ENCODE peak calls at places on chromosomes 7 and 10, in ten cellular contexts. W is neural progenitor cell; H is AG04450; P is upper lobe of right lung; J is neuronal stem cell; F is HepG2; N is CD4-positive, alpha-beta memory T cell; G is Karpas-422; E is fibroblast of lung; A is H9. I is an unnamed sample. For H3K9me3, the result is how much of the 10 kb centered on the place peaks cover.

GRCh38 chr10:31768467-31768866 is 160.2 kb downstream of the ARHGAP12 start:
- DNase-seq in W (no peak), H (no peak), P (no peak), J (no peak), F (no peak), N (no peak), G (no peak), E (peak), A (no peak), I (no peak)

GRCh38 chr7:57205000-57205399 is 72.8 kb upstream of the ZNF479 start:
- DNase-seq in W (no peak), H (no peak), P (peak), J (no peak), F (no peak), N (no peak), G (no peak), E (no peak), A (no peak), I (no peak)

GRCh38 chr7:115477193-115477651 is 553.3 kb downstream of the TFEC start:
- DNase-seq in W (peak), H (peak), P (no peak), J (peak), F (no peak), N (no peak), G (no peak), E (peak), A (peak), I (no peak)

GRCh38 chr7:44189993-44190872 is 994 bp upstream of the GCK start:
- DNase-seq in W (no peak), H (no peak), P (peak), J (no peak), F (no peak), N (no peak), G (no peak), E (no peak), A (no peak), I (no peak)

GRCh38 chr10:66786705-66787104 is 139.1 kb upstream of the LRRTM3 start:
- DNase-seq in W (no peak), H (no peak), P (no peak), J (no peak), F (no peak), N (no peak), G (no peak), E (no peak), A (no peak), I (no peak)

GRCh38 chr7:36430881-36431280 is 41.2 kb downstream of the ANLN start:
- DNase-seq in W (no peak), H (no peak), P (no peak), J (no peak), F (no peak), N (no peak), G (no peak), E (peak), A (no peak), I (no peak)

GRCh38 chr7:121109145-121109544 is 120.6 kb downstream of the CPED1 start:
- DNase-seq in W (peak), H (no peak), P (no peak), J (peak), F (no peak), N (no peak), G (no peak), E (peak), A (no peak), I (no peak)

GRCh38 chr10:62850646-62851045 is 34.5 kb upstream of the EGR2 start:
- DNase-seq in W (no peak), H (no peak), P (no peak), J (no peak), F (no peak), N (no peak), G (no peak), E (no peak), A (no peak), I (no peak)

GRCh38 chr7:72307566-72307965 is 104.6 kb downstream of the CALN1 start:
- DNase-seq in W (no peak), H (no peak), P (no peak), J (no peak), F (no peak), N (no peak), G (no peak), E (no peak), A (no peak), I (no peak)

GRCh38 chr7:105278973-105279687 is 109.6 kb downstream of the SRPK2 start:
- DNase-seq in W (peak), H (no peak), P (no peak), J (no peak), F (no peak), N (no peak), G (no peak), E (peak), A (no peak), I (no peak)

GRCh38 chr7:3955751-3956696 is 655.0 kb downstream of the SDK1 start:
- DNase-seq in W (no peak), H (no peak), P (no peak), J (no peak), F (no peak), N (no peak), G (no peak), E (peak), A (no peak), I (no peak)

GRCh38 chr7:151271699-151272355 is 23.3 kb upstream of the SMARCD3 start:
- DNase-seq in W (no peak), H (no peak), P (no peak), J (no peak), F (peak), N (no peak), G (no peak), E (no peak), A (no peak), I (no peak)

GRCh38 chr10:11927746-11928145 is 104.6 kb downstream of the PROSER2 start:
- DNase-seq in W (no peak), H (no peak), P (no peak), J (no peak), F (no peak), N (no peak), G (no peak), E (no peak), A (no peak), I (no peak)

GRCh38 chr10:102819054-102819453 is 18.2 kb downstream of the CYP17A1 start:
- DNase-seq in W (no peak), H (no peak), P (no peak), J (no peak), F (no peak), N (no peak), G (no peak), E (no peak), A (no peak), I (no peak)

GRCh38 chr10:12018438-12019342 is 23.9 kb downstream of the UPF2 start:
- DNase-seq in W (no peak), H (no peak), P (no peak), J (no peak), F (no peak), N (no peak), G (no peak), E (no peak), A (no peak), I (no peak)

GRCh38 chr7:76267107-76267834 is 35.2 kb upstream of the HSPB1 start:
- DNase-seq in W (peak), H (no peak), P (no peak), J (no peak), F (no peak), N (no peak), G (no peak), E (no peak), A (peak), I (no peak)

GRCh38 chr10:96370575-96371157 is 11.9 kb upstream of the OPALIN start:
- DNase-seq in W (peak), H (no peak), P (no peak), J (peak), F (peak), N (peak), G (peak), E (peak), A (peak), I (peak)

GRCh38 chr7:139230774-139231512 is at the start of gene UBN2:
- DNase-seq in W (peak), H (peak), P (peak), J (peak), F (peak), N (peak), G (peak), E (peak), A (peak), I (peak)

GRCh38 chr10:69464401-69464800 is 13.1 kb downstream of the TSPAN15 start:
- DNase-seq in W (no peak), H (no peak), P (no peak), J (no peak), F (no peak), N (no peak), G (no peak), E (no peak), A (no peak), I (no peak)

GRCh38 chr7:66304536-66304935 is 99.4 kb downstream of the TPST1 start:
- DNase-seq in W (no peak), H (no peak), P (no peak), J (no peak), F (no peak), N (no peak), G (no peak), E (peak), A (no peak), I (no peak)

GRCh38 chr10:44935201-44935960 is 24.2 kb upstream of the RASSF4 start:
- DNase-seq in W (no peak), H (peak), P (no peak), J (no peak), F (peak), N (no peak), G (no peak), E (peak), A (peak), I (no peak)
- H3K9me3 ChIP-seq in W (under half), H (under half), P (under half), J (under half), F (under half), N (under half), G (under half), E (under half), A (under half), I (under half)

GRCh38 chr10:131221632-131222277 is 89.8 kb downstream of the TCERG1L start:
- DNase-seq in W (no peak), H (no peak), P (no peak), J (no peak), F (no peak), N (no peak), G (no peak), E (no peak), A (no peak), I (no peak)

GRCh38 chr10:131219955-131220489 is 91.5 kb downstream of the TCERG1L start:
- DNase-seq in W (no peak), H (no peak), P (no peak), J (no peak), F (no peak), N (no peak), G (no peak), E (no peak), A (no peak), I (no peak)

GRCh38 chr10:131219584-131219886 is 92.0 kb downstream of the TCERG1L start:
- DNase-seq in W (no peak), H (no peak), P (no peak), J (no peak), F (no peak), N (no peak), G (no peak), E (no peak), A (no peak), I (no peak)

GRCh38 chr10:131218811-131219583 is 92.5 kb downstream of the TCERG1L start:
- DNase-seq in W (no peak), H (no peak), P (no peak), J (no peak), F (no peak), N (no peak), G (no peak), E (no peak), A (no peak), I (no peak)

GRCh38 chr10:131220601-131221171 is 90.8 kb downstream of the TCERG1L start:
- DNase-seq in W (no peak), H (no peak), P (no peak), J (no peak), F (no peak), N (no peak), G (no peak), E (no peak), A (no peak), I (no peak)
- H3K9me3 ChIP-seq in W (under half), H (half or more), P (under half), J (under half), F (under half), N (under half), G (under half), E (under half), A (under half), I (under half)

GRCh38 chr7:80098795-80099194 is 35.8 kb upstream of the GNAI1 start:
- DNase-seq in W (peak), H (no peak), P (no peak), J (no peak), F (no peak), N (no peak), G (no peak), E (no peak), A (peak), I (no peak)
- H3K9me3 ChIP-seq in W (under half), H (under half), P (under half), J (under half), F (under half), N (under half), G (under half), E (under half), A (under half), I (under half)

GRCh38 chr10:114982989-114983388 is 45.0 kb downstream of the TRUB1 start:
- DNase-seq in W (no peak), H (no peak), P (no peak), J (no peak), F (no peak), N (no peak), G (no peak), E (no peak), A (no peak), I (no peak)

GRCh38 chr10:114990991-114991390 is 53.0 kb downstream of the TRUB1 start:
- DNase-seq in W (no peak), H (no peak), P (no peak), J (no peak), F (no peak), N (no peak), G (no peak), E (no peak), A (no peak), I (no peak)

DNA sequence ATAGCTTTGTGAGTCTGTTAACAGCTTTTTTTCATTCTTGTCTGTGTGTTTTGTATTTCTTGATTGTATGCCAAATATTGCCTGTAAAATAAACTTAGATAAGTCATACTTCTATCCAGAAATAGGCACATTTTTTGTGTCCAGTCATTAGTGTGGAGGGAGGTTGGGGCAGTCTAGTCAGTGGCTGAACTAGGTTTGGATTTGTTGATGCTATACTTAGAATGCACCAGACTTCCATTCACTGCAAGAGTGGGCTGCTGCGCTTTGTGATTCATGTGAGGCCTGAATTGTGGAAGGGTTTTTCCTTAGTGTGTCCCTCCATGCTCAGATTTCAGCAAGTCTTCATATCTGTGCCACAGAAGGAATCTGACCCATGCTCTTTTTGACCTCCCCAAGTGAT is 50.0 kb downstream of the TRUB1 start:
- DNase-seq in W (no peak), H (peak), P (no peak), J (no peak), F (no peak), N (no peak), G (no peak), E (peak), A (no peak), I (no peak)
- H3K9me3 ChIP-seq in W (under half), H (under half), P (under half), J (under half), F (under half), N (under half), G (under half), E (under half), A (under half), I (under half)

I was measured in T-helper 17 cell.